ENCODE peak calls at places on chromosome 15, in five cellular contexts. S is hepatic stellate cell, E is NCI-H1092 treated with DMSO at 0.1 percent for 48 hours, L is ascending aorta, P is mesothelial cell of epicardium. N is an unnamed sample.

GRCh38 chr15:79966634-79967330 is 4.2 kb downstream of the BCL2A1 start:
- DNase-seq in L (no peak), E (no peak), S (no peak), P (no peak), N (no peak)

GRCh38 chr15:85274315-85275050 is 105.9 kb upstream of the AKAP13 start:
- DNase-seq in S (no peak), E (no peak), P (no peak), L (no peak), N (no peak)

GRCh38 chr15:84603630-84604379 is 3.0 kb downstream of the ZSCAN2 start:
- DNase-seq in S (no peak), E (no peak), P (no peak), L (no peak), N (no peak)

GRCh38 chr15:40937762-40938529 is 8.8 kb downstream of the DLL4 start:
- DNase-seq in L (no peak), P (no peak), E (no peak), S (peak; percentile 66), N (no peak)

GRCh38 chr15:79812536-79812935 is 84.3 kb downstream of the MTHFS start:
- DNase-seq in L (no peak), E (no peak), P (no peak), S (no peak), N (no peak)

GRCh38 chr15:40957581-40958051 is 4.3 kb downstream of the CHAC1 start:
- DNase-seq in P (no peak), E (peak; percentile 86), L (peak; percentile 61), S (no peak), N (no peak)

GRCh38 chr15:88441076-88441730 is 26.0 kb downstream of the MRPL46 start:
- DNase-seq in E (no peak), P (no peak), L (no peak), S (no peak), N (no peak)

GRCh38 chr15:63998489-63998888 is 47.8 kb downstream of the DAPK2 start:
- DNase-seq in L (no peak), S (no peak), P (no peak), E (no peak), N (no peak)

GRCh38 chr15:60208708-60209107 is 189.1 kb downstream of the ANXA2 start:
- DNase-seq in E (no peak), S (no peak), P (no peak), L (no peak), N (no peak)

GRCh38 chr15:35986072-35986666 is 440.2 kb upstream of the DPH6 start:
- DNase-seq in P (no peak), S (no peak), L (no peak), E (no peak), N (no peak)

GRCh38 chr15:29736012-29736744 is 86.1 kb downstream of the TJP1 start:
- DNase-seq in P (no peak), S (no peak), L (no peak), E (no peak), N (no peak)

GRCh38 chr15:69304176-69304533 is 5.4 kb downstream of the PAQR5 start:
- DNase-seq in S (peak; percentile 85), E (no peak), L (no peak), P (no peak), N (peak; percentile 26)

GRCh38 chr15:78968539-78969271 is 23.9 kb upstream of the CTSH start:
- DNase-seq in E (no peak), L (no peak), P (no peak), S (no peak), N (no peak)

GRCh38 chr15:69027976-69028518 is 13.6 kb downstream of the NOX5 start:
- DNase-seq in S (no peak), L (no peak), E (no peak), P (no peak), N (no peak)

GRCh38 chr15:58495836-58496501 is 64.2 kb downstream of the LIPC start:
- DNase-seq in P (no peak), L (no peak), E (no peak), S (no peak), N (no peak)

GRCh38 chr15:62849316-62850129 is 193.0 kb upstream of the TPM1 start:
- DNase-seq in S (no peak), P (no peak), L (no peak), E (no peak), N (no peak)

GRCh38 chr15:85623648-85624047 is 171.1 kb downstream of the KLHL25 start:
- DNase-seq in L (no peak), E (no peak), S (no peak), P (no peak), N (no peak)

GRCh38 chr15:90845201-90845949 is 23.0 kb upstream of the FURIN start:
- DNase-seq in L (no peak), S (peak; percentile 78), E (peak; percentile 6), P (no peak), N (no peak)

GRCh38 chr15:22954798-22955543 is 25.2 kb downstream of the CYFIP1 start:
- DNase-seq in P (no peak), L (no peak), S (no peak), E (no peak), N (no peak)

GRCh38 chr15:40081691-40082194 is 26.9 kb downstream of the BMF start:
- DNase-seq in P (no peak), L (no peak), S (peak; percentile 70), E (no peak), N (no peak)

GRCh38 chr15:25183581-25184330 is 229.0 kb downstream of the SNRPN start:
- DNase-seq in S (no peak), E (no peak), P (no peak), L (peak; percentile 5), N (no peak)

GRCh38 chr15:89963301-89964288 is 37.5 kb upstream of the ZNF710 start:
- DNase-seq in S (no peak), E (no peak), L (no peak), P (no peak), N (no peak)

GRCh38 chr15:29917600-29918597 is 95.6 kb upstream of the TJP1 start:
- DNase-seq in L (no peak), E (no peak), P (no peak), S (peak; percentile 66), N (no peak)

GRCh38 chr15:22265056-22265945 is 185.0 kb downstream of the OR4M2 start:
- DNase-seq in S (no peak), E (no peak), P (no peak), L (no peak), N (no peak)

GRCh38 chr15:91779960-91780359 is 73.5 kb upstream of the SLCO3A1 start:
- DNase-seq in E (no peak), S (no peak), P (no peak), L (no peak), N (no peak)

GRCh38 chr15:78808550-78808949 is 2.7 kb downstream of the ADAMTS7 start:
- DNase-seq in L (no peak), P (no peak), S (peak; percentile 45), E (no peak), N (no peak)

GRCh38 chr15:83304861-83305661 is 20.6 kb upstream of the BNC1 start:
- DNase-seq in S (no peak), P (no peak), E (no peak), L (no peak), N (no peak)

GRCh38 chr15:100734606-100735005 is 132.2 kb downstream of the ASB7 start:
- DNase-seq in S (no peak), L (no peak), P (no peak), E (no peak), N (no peak)

GRCh38 chr15:100668321-100668690 is 65.9 kb downstream of the ASB7 start:
- DNase-seq in E (no peak), P (no peak), L (no peak), S (no peak), N (no peak)

GRCh38 chr15:66981746-66982145 is 83.7 kb upstream of the SMAD3 start:
- DNase-seq in E (no peak), S (no peak), P (no peak), L (no peak), N (no peak)

GRCh38 chr15:65304393-65305143 is at the start of gene RNU5B-1:
- DNase-seq in S (peak; percentile 67), E (peak; percentile 95), P (no peak), L (no peak), N (peak; percentile 99)

GRCh38 chr15:44102675-44103254 is 92.3 kb downstream of the FRMD5 start:
- DNase-seq in E (peak; percentile 40), L (no peak), S (peak; percentile 67), P (no peak), N (peak; percentile 62)

GRCh38 chr15:31045606-31046005 is 54.2 kb upstream of the MTMR10 start:
- DNase-seq in E (no peak), S (no peak), L (no peak), P (no peak), N (no peak)

GRCh38 chr15:42065008-42065407 is 29.4 kb downstream of the PLA2G4D start:
- DNase-seq in L (no peak), P (no peak), S (no peak), E (no peak), N (no peak)

GRCh38 chr15:78667578-78668236 is 26.7 kb upstream of the CHRNB4 start:
- DNase-seq in L (no peak), P (no peak), S (no peak), E (no peak), N (no peak)

N was measured in epithelial cell of prostate.